ENCODE peak calls at places on chromosomes 12 and 14, in six cellular contexts. N, J, D, R, O and I are unnamed samples.

GRCh38 chr12:88431245-88431644 is 149.0 kb downstream of the KITLG start:
- DNase-seq in N (no peak), J (no peak), D (no peak), R (no peak), O (no peak), I (no peak)

GRCh38 chr12:112537710-112538396 is 119.1 kb downstream of the PTPN11 start:
- DNase-seq in N (no peak), J (no peak), D (no peak), R (no peak), O (no peak), I (no peak)

GRCh38 chr12:121943926-121944325 is 25.5 kb downstream of the CFAP251 start:
- DNase-seq in N (no peak), J (no peak), D (no peak), R (no peak), O (no peak), I (no peak)

GRCh38 chr12:19489168-19489567 is 49.9 kb downstream of the AEBP2 start:
- DNase-seq in N (no peak), J (no peak), D (no peak), R (no peak), O (no peak), I (no peak)

GRCh38 chr14:70289138-70289537 is 70.3 kb downstream of the COX16 start:
- DNase-seq in N (peak), J (no peak), D (no peak), R (no peak), O (no peak), I (no peak)

GRCh38 chr12:95051241-95051640 is 22.2 kb downstream of the NR2C1 start:
- DNase-seq in N (no peak), J (no peak), D (no peak), R (no peak), O (no peak), I (no peak)

GRCh38 chr12:94555687-94556086 is 94.7 kb downstream of the TMCC3 start:
- DNase-seq in N (no peak), J (no peak), D (no peak), R (no peak), O (no peak), I (no peak)

GRCh38 chr12:96225003-96225855 is 31.1 kb downstream of the ELK3 start:
- DNase-seq in N (no peak), J (no peak), D (no peak), R (no peak), O (no peak), I (no peak)

GRCh38 chr14:49581961-49582210 is 4.3 kb downstream of the RPS29 start:
- DNase-seq in N (no peak), J (no peak), D (no peak), R (no peak), O (no peak), I (no peak)